ENCODE peak calls at places on chromosomes 4 and X, in eight cellular contexts. B is type B pancreatic cell, K is endodermal cell, T is astrocyte, V is Calu3, Z is cardiac muscle cell, J is fibroblast of lung, G is heart left ventricle. D is an unnamed sample.

GRCh38 chr4:151169223-151169622 is 69.8 kb downstream of the RPS3A start:
- DNase-seq in B (no peak), K (no peak), T (peak), V (no peak), Z (peak), J (peak), G (peak), D (peak)

GRCh38 chr4:105619193-105619931 is 66.9 kb downstream of the ARHGEF38 start:
- DNase-seq in B (no peak), K (no peak), T (peak), V (peak), Z (peak), J (peak), G (peak), D (peak)

GRCh38 chr4:39255266-39255665 is 72.9 kb downstream of the WDR19 start:
- DNase-seq in B (no peak), K (no peak), T (peak), V (no peak), Z (no peak), J (peak), G (no peak), D (no peak)

GRCh38 chr4:5751073-5751917 is 40.3 kb downstream of the EVC start:
- DNase-seq in B (no peak), K (peak), T (peak), V (no peak), Z (no peak), J (peak), G (no peak), D (peak)

GRCh38 chr4:189206953-189207352 is 733.7 kb upstream of the FRG1 start:
- DNase-seq in B (no peak), K (no peak), T (no peak), V (no peak), Z (no peak), J (peak), G (no peak), D (no peak)

GRCh38 chr4:54986095-54986846 is 139.1 kb downstream of the KDR start:
- DNase-seq in B (no peak), K (peak), T (no peak), V (no peak), Z (no peak), J (no peak), G (no peak), D (no peak)

GRCh38 chr4:12583286-12583685 is 900.9 kb downstream of the RAB28 start:
- DNase-seq in B (no peak), K (no peak), T (no peak), V (no peak), Z (no peak), J (no peak), G (no peak), D (no peak)

GRCh38 chr4:85475631-85476233 is 782 bp downstream of the ARHGAP24 start:
- DNase-seq in B (no peak), K (no peak), T (peak), V (no peak), Z (peak), J (peak), G (peak), D (no peak)

GRCh38 chr4:110196206-110196870 is 2.1 kb downstream of the ELOVL6 start:
- DNase-seq in B (peak), K (peak), T (no peak), V (peak), Z (peak), J (peak), G (peak), D (peak)

GRCh38 chr4:153988446-153988845 is 199.6 kb upstream of the SFRP2 start:
- DNase-seq in B (no peak), K (no peak), T (peak), V (no peak), Z (no peak), J (peak), G (no peak), D (no peak)

GRCh38 chr4:103018391-103019318 is 850 bp downstream of the SLC9B1 start:
- DNase-seq in B (no peak), K (no peak), T (no peak), V (peak), Z (no peak), J (peak), G (peak), D (peak)

GRCh38 chrX:19882066-19882775 is 5.2 kb downstream of the SH3KBP1 start:
- DNase-seq in B (no peak), K (no peak), T (no peak), V (no peak), Z (no peak), J (no peak), G (no peak), D (no peak)

GRCh38 chrX:145817299-145817665 is 347 bp upstream of the SLITRK2 start:
- DNase-seq in B (no peak), K (peak), T (no peak), V (no peak), Z (peak), J (peak), G (no peak), D (no peak)

GRCh38 chrX:6187256-6187655 is 41.4 kb downstream of the NLGN4X start:
- DNase-seq in B (no peak), K (no peak), T (no peak), V (no peak), Z (no peak), J (no peak), G (no peak), D (no peak)

GRCh38 chr4:77201343-77201742 is 44.3 kb downstream of the CCNG2 start:
- DNase-seq in B (no peak), K (no peak), T (peak), V (no peak), Z (no peak), J (no peak), G (no peak), D (no peak)

GRCh38 chr4:152220201-152220666 is 315.7 kb downstream of the FBXW7 start:
- DNase-seq in B (no peak), K (no peak), T (peak), V (no peak), Z (no peak), J (no peak), G (no peak), D (no peak)

GRCh38 chr4:6339818-6340445 is 70.3 kb downstream of the WFS1 start:
- DNase-seq in B (no peak), K (no peak), T (no peak), V (no peak), Z (no peak), J (no peak), G (no peak), D (no peak)

GRCh38 chr4:151347490-151347889 is 22.1 kb upstream of the SH3D19 start:
- DNase-seq in B (no peak), K (no peak), T (no peak), V (no peak), Z (no peak), J (no peak), G (no peak), D (no peak)

GRCh38 chr4:152699313-152699712 is 19.5 kb upstream of the TMEM154 start:
- DNase-seq in B (no peak), K (no peak), T (no peak), V (no peak), Z (no peak), J (no peak), G (no peak), D (no peak)

GRCh38 chrX:108307408-108308085 is 130.7 kb downstream of the COL4A6 start:
- DNase-seq in B (no peak), K (no peak), T (peak), V (no peak), Z (no peak), J (no peak), G (peak), D (no peak)

GRCh38 chr4:121252224-121252806 is 88.2 kb upstream of the TNIP3 start:
- DNase-seq in B (no peak), K (peak), T (peak), V (peak), Z (peak), J (peak), G (peak), D (peak)

GRCh38 chr4:179695175-179695574 is 2252.9 kb upstream of the AGA start:
- DNase-seq in B (no peak), K (no peak), T (peak), V (no peak), Z (no peak), J (peak), G (no peak), D (no peak)

GRCh38 chrX:147565239-147565638 is 346.5 kb upstream of the FMR1 start:
- DNase-seq in B (no peak), K (no peak), T (no peak), V (no peak), Z (no peak), J (peak), G (no peak), D (no peak)

GRCh38 chr4:172666711-172667368 is 501.8 kb upstream of the GALNT7 start:
- DNase-seq in B (no peak), K (peak), T (no peak), V (no peak), Z (peak), J (no peak), G (no peak), D (no peak)

GRCh38 chr4:127997534-127998388 is 32.6 kb downstream of the ABHD18 start:
- DNase-seq in B (no peak), K (no peak), T (peak), V (no peak), Z (peak), J (peak), G (no peak), D (no peak)

GRCh38 chr4:74794341-74794801 is at the start of gene BTC:
- DNase-seq in B (peak), K (peak), T (no peak), V (peak), Z (peak), J (peak), G (peak), D (peak)

GRCh38 chrX:24294619-24295018 is 19.2 kb downstream of the SUPT20HL2 start:
- DNase-seq in B (no peak), K (peak), T (no peak), V (no peak), Z (peak), J (no peak), G (no peak), D (no peak)

GRCh38 chr4:112702892-112703291 is 65.9 kb downstream of the LARP7 start:
- DNase-seq in B (no peak), K (no peak), T (no peak), V (no peak), Z (no peak), J (no peak), G (no peak), D (no peak)

GRCh38 chr4:81213671-81214070 is 1.4 kb downstream of the PRKG2 start:
- DNase-seq in B (no peak), K (no peak), T (no peak), V (no peak), Z (no peak), J (peak), G (no peak), D (no peak)

GRCh38 chrX:21955398-21956189 is 15.1 kb downstream of the SMS start:
- DNase-seq in B (no peak), K (peak), T (no peak), V (no peak), Z (no peak), J (no peak), G (no peak), D (no peak)

GRCh38 chr4:185256444-185256843 is 47.0 kb downstream of the SNX25 start:
- DNase-seq in B (no peak), K (no peak), T (peak), V (no peak), Z (no peak), J (no peak), G (no peak), D (no peak)

DNA sequence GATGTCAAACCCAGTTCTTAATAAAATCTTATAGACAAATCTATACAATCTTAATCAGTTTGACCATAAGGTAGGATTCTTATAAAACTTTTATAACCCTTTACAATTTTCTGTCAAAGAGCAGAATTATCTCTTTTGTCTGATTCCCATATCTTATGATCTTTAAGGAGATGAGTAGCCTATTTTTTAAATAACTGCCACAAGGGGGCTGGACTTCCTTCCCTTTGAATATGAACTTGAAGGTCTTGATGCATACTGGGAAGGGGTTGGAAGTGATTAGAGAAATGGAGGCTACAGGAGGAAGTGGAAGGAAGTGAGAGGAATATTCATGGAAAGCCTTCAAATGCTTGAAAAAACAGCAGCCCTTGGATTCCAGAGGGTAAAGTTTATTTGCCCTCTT is 111.1 kb downstream of the APOOL start:
- DNase-seq in B (no peak), K (no peak), T (no peak), V (no peak), Z (no peak), J (no peak), G (no peak), D (no peak)
- TF ChIP-seq CTCF in B (peak), K (no peak), T (no peak), V (no peak), Z (no peak), J (no peak), G (no peak), D (no peak)

DNA sequence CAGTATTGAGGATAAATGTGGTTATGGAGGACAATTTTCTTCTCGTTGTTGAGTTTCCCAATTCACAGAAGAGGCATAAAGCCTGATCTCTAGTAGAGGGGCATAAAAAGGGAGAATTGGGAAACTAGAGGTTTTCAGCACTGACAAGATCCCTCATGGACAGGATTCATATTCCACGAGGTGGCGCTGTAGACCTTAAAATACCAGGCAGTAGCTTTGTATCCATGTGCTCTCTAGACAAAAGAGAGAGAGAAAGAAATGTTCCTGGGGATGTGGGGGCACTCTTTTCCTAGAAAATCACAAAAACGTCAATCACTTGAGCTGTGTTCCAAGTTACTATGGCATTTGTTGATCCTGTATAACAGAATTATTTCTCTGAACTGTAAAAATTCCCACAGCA is 128.3 kb downstream of the MAGEE1 start:
- DNase-seq in B (no peak), K (peak), T (no peak), V (peak), Z (peak), J (peak), G (no peak), D (no peak)
- TF ChIP-seq CTCF in B (peak), K (peak), T (peak), V (no peak), Z (no peak), J (no peak), G (no peak), D (no peak)

GRCh38 chr4:126106658-126107057 is 791.9 kb downstream of the FAT4 start:
- DNase-seq in B (no peak), K (peak), T (no peak), V (no peak), Z (no peak), J (no peak), G (no peak), D (no peak)
- TF ChIP-seq CTCF in B (peak), K (peak), T (peak), V (no peak), Z (no peak), J (no peak), G (no peak), D (no peak)

GRCh38 chrX:13432376-13432775 is 112.5 kb upstream of the ATXN3L start:
- DNase-seq in B (no peak), K (no peak), T (peak), V (no peak), Z (no peak), J (peak), G (peak), D (peak)
- TF ChIP-seq CTCF in B (no peak), K (no peak), T (no peak), V (no peak), Z (no peak), J (no peak), G (no peak), D (no peak)

GRCh38 chr4:142497606-142498005 is 348.5 kb downstream of the INPP4B start:
- DNase-seq in B (no peak), K (no peak), T (no peak), V (no peak), Z (peak), J (no peak), G (no peak), D (no peak)

GRCh38 chr4:142493255-142493976 is 352.7 kb downstream of the INPP4B start:
- DNase-seq in B (no peak), K (peak), T (no peak), V (no peak), Z (no peak), J (no peak), G (no peak), D (no peak)
- TF ChIP-seq CTCF in B (no peak), K (peak), T (no peak), V (no peak), Z (no peak), J (no peak), G (no peak), D (no peak)

GRCh38 chr4:143247866-143248265 is 63.1 kb downstream of the USP38 start:
- DNase-seq in B (no peak), K (no peak), T (no peak), V (no peak), Z (no peak), J (no peak), G (no peak), D (no peak)
- TF ChIP-seq CTCF in B (no peak), K (no peak), T (no peak), V (no peak), Z (no peak), J (no peak), G (no peak), D (no peak)

DNA sequence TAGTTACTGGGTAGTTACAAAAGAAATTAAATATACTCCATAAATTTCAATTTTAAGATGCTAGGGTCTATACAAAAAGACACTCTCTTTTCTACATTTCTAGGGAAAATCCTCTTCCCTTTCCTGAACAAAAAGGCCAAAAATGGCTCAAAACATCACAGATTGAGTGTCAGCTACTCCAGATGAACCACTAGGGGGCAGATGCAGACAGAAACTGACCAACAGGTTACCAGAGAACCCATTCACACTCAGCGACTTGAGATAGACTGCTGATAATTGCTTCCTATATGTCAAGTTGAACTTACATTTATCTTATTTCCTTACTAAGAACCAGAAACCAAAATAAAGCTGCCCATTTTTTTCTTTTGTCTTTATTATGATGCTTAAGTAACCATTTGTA is 83.4 kb upstream of the MID1IP1 start:
- DNase-seq in B (no peak), K (peak), T (no peak), V (peak), Z (peak), J (peak), G (no peak), D (no peak)
- TF ChIP-seq CTCF in B (peak), K (peak), T (peak), V (no peak), Z (peak), J (peak), G (peak), D (no peak)

DNA sequence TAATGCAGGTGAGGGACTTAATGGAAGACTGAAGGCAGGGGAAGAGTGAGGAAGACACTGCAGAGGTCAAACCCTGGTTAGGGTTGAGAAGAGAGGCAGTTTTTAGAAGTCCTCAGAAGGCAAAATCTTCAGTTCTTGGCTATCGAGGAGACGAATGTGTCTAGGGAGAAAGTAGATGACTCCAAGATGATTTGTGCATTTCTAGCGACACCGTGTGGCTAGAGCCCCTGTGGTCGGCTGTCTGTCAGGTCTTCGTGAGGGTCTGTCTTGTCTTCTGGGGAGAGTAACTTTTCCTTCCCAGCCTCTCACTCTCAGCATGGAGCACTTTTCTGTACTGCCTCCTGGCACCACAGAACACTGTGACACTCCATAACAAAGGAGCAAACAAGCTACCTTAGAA is 458.1 kb downstream of the STIM2 start:
- DNase-seq in B (no peak), K (peak), T (no peak), V (peak), Z (peak), J (peak), G (no peak), D (no peak)
- TF ChIP-seq CTCF in B (peak), K (peak), T (peak), V (no peak), Z (no peak), J (peak), G (no peak), D (no peak)

GRCh38 chr4:165351359-165352130 is 24.1 kb downstream of the MSMO1 start:
- DNase-seq in B (no peak), K (peak), T (no peak), V (no peak), Z (no peak), J (no peak), G (no peak), D (no peak)
- TF ChIP-seq CTCF in B (peak), K (peak), T (no peak), V (no peak), Z (no peak), J (no peak), G (no peak), D (no peak)